ENCODE peak calls at places on chromosomes 2 and 18, in six cellular contexts. M, K, B, N, L and T are unnamed samples.

GRCh38 chr18:26548144-26549102 is at the start of gene KCTD1:
- DNase-seq in M (peak; percentile 82), K (peak; percentile 97), B (peak; percentile 60), N (peak; percentile 93), L (peak; percentile 37), T (peak; percentile 95)

GRCh38 chr2:163171786-163172549 is 333.4 kb upstream of the KCNH7 start:
- DNase-seq in M (no peak), K (no peak), B (no peak), N (peak; percentile 34), L (no peak), T (peak; percentile 57)

GRCh38 chr2:223051580-223052375 is at the start of gene KCNE4:
- DNase-seq in M (no peak), K (peak; percentile 85), B (no peak), N (peak; percentile 72), L (no peak), T (peak; percentile 27)

GRCh38 chr18:31675404-31675803 is 9.0 kb downstream of the B4GALT6 start:
- DNase-seq in M (no peak), K (no peak), B (no peak), N (no peak), L (no peak), T (no peak)

GRCh38 chr18:54330768-54331548 is 26.7 kb downstream of the STARD6 start:
- DNase-seq in M (no peak), K (no peak), B (no peak), N (no peak), L (no peak), T (no peak)

GRCh38 chr2:121297217-121297830 is 12.3 kb upstream of the TFCP2L1 start:
- DNase-seq in M (peak; percentile 52), K (peak; percentile 75), B (no peak), N (peak; percentile 30), L (peak; percentile 57), T (peak; percentile 78)

GRCh38 chr18:45687617-45688016 is 36.4 kb upstream of the SLC14A1 start:
- DNase-seq in M (no peak), K (peak; percentile 35), B (peak; percentile 32), N (no peak), L (no peak), T (no peak)

GRCh38 chr2:224638338-224638823 is 53.2 kb upstream of the CUL3 start:
- DNase-seq in M (peak; percentile 15), K (no peak), B (no peak), N (no peak), L (no peak), T (no peak)

GRCh38 chr18:23209031-23209430 is 73.7 kb downstream of the CABLES1 start:
- DNase-seq in M (no peak), K (no peak), B (no peak), N (peak; percentile 50), L (no peak), T (no peak)

GRCh38 chr2:199488772-199489400 is 31.1 kb upstream of the SATB2 start:
- DNase-seq in M (peak; percentile 5), K (peak; percentile 86), B (no peak), N (peak; percentile 70), L (no peak), T (peak; percentile 92)

GRCh38 chr2:109098921-109099273 is 30.1 kb upstream of the SH3RF3 start:
- DNase-seq in M (no peak), K (no peak), B (no peak), N (no peak), L (no peak), T (no peak)

GRCh38 chr2:43100883-43101662 is 125.3 kb downstream of the ZFP36L2 start:
- DNase-seq in M (no peak), K (peak; percentile 89), B (no peak), N (no peak), L (no peak), T (peak; percentile 79)

GRCh38 chr2:219254590-219255219 is 987 bp upstream of the TUBA4A start:
- DNase-seq in M (no peak), K (no peak), B (peak; percentile 69), N (no peak), L (no peak), T (no peak)

GRCh38 chr18:36769611-36770314 is 59.0 kb downstream of the TPGS2 start:
- DNase-seq in M (no peak), K (no peak), B (no peak), N (no peak), L (no peak), T (peak; percentile 74)

GRCh38 chr2:162056796-162057399 is 17.1 kb downstream of the DPP4 start:
- DNase-seq in M (no peak), K (no peak), B (no peak), N (no peak), L (no peak), T (no peak)

GRCh38 chr2:170917219-170917851 is 11.7 kb upstream of the GORASP2 start:
- DNase-seq in M (no peak), K (no peak), B (no peak), N (no peak), L (no peak), T (peak; percentile 38)

GRCh38 chr2:177545143-177545542 is 152.6 kb downstream of the AGPS start:
- DNase-seq in M (no peak), K (no peak), B (no peak), N (no peak), L (no peak), T (no peak)

GRCh38 chr2:197677483-197677882 is 2.1 kb upstream of the RFTN2 start:
- DNase-seq in M (no peak), K (no peak), B (no peak), N (peak; percentile 21), L (no peak), T (no peak)

GRCh38 chr18:78445880-78446279 is 533.7 kb upstream of the SALL3 start:
- DNase-seq in M (no peak), K (no peak), B (no peak), N (no peak), L (no peak), T (no peak)